ENCODE peak calls at places on chromosomes 16 and 17, in eight cellular contexts. One of them, this sample, is unnamed.

GRCh38 chr16:54400261-54400660 is 113.7 kb upstream of the IRX3 start:
- DNase-seq in heart right ventricle: no peak
- DNase-seq in NCI-H1417: no peak
- DNase-seq in non-pigmented ciliary epithelial cell: no peak
- DNase-seq in stimulated activated CD4-positive, alpha-beta T cell treated with anti-CD3 and anti-CD28 coated beads, Interleukin-2, amount 100 ng/mL, for 48 hours: no peak
- DNase-seq in HEK293T: no peak
- DNase-seq in dorsolateral prefrontal cortex: no peak
- DNase-seq in Right ventricle myocardium inferior: no peak
- DNase-seq in this sample: no peak

GRCh38 chr16:66976746-66977145 is 11.6 kb upstream of the CES4A start:
- DNase-seq in heart right ventricle: no peak
- DNase-seq in HEK293T: no peak
- DNase-seq in dorsolateral prefrontal cortex: no peak
- DNase-seq in non-pigmented ciliary epithelial cell: no peak
- DNase-seq in Right ventricle myocardium inferior: no peak
- DNase-seq in stimulated activated CD4-positive, alpha-beta T cell treated with anti-CD3 and anti-CD28 coated beads, Interleukin-2, amount 100 ng/mL, for 48 hours: no peak
- DNase-seq in NCI-H1417: peak
- DNase-seq in this sample: no peak

GRCh38 chr16:59192551-59193199 is 458.6 kb upstream of the GOT2 start:
- DNase-seq in dorsolateral prefrontal cortex: no peak
- DNase-seq in Right ventricle myocardium inferior: no peak
- DNase-seq in NCI-H1417: no peak
- DNase-seq in HEK293T: peak
- DNase-seq in heart right ventricle: no peak
- DNase-seq in non-pigmented ciliary epithelial cell: no peak
- DNase-seq in stimulated activated CD4-positive, alpha-beta T cell treated with anti-CD3 and anti-CD28 coated beads, Interleukin-2, amount 100 ng/mL, for 48 hours: peak
- DNase-seq in this sample: no peak

GRCh38 chr17:8832711-8833352 is 33.7 kb upstream of the MFSD6L start:
- DNase-seq in dorsolateral prefrontal cortex: no peak
- DNase-seq in Right ventricle myocardium inferior: no peak
- DNase-seq in stimulated activated CD4-positive, alpha-beta T cell treated with anti-CD3 and anti-CD28 coated beads, Interleukin-2, amount 100 ng/mL, for 48 hours: peak
- DNase-seq in non-pigmented ciliary epithelial cell: no peak
- DNase-seq in heart right ventricle: peak
- DNase-seq in HEK293T: peak
- DNase-seq in NCI-H1417: no peak
- DNase-seq in this sample: no peak

GRCh38 chr16:10016761-10017160 is 165.5 kb downstream of the GRIN2A start:
- DNase-seq in non-pigmented ciliary epithelial cell: no peak
- DNase-seq in HEK293T: no peak
- DNase-seq in heart right ventricle: no peak
- DNase-seq in stimulated activated CD4-positive, alpha-beta T cell treated with anti-CD3 and anti-CD28 coated beads, Interleukin-2, amount 100 ng/mL, for 48 hours: no peak
- DNase-seq in NCI-H1417: peak
- DNase-seq in dorsolateral prefrontal cortex: no peak
- DNase-seq in Right ventricle myocardium inferior: no peak
- DNase-seq in this sample: no peak

GRCh38 chr17:10754109-10754508 is 24.3 kb upstream of the TMEM220 start:
- DNase-seq in non-pigmented ciliary epithelial cell: no peak
- DNase-seq in heart right ventricle: peak
- DNase-seq in dorsolateral prefrontal cortex: no peak
- DNase-seq in stimulated activated CD4-positive, alpha-beta T cell treated with anti-CD3 and anti-CD28 coated beads, Interleukin-2, amount 100 ng/mL, for 48 hours: no peak
- DNase-seq in HEK293T: peak
- DNase-seq in NCI-H1417: no peak
- DNase-seq in Right ventricle myocardium inferior: no peak
- DNase-seq in this sample: no peak

GRCh38 chr16:12021578-12022265 is 45.2 kb downstream of the SNX29 start:
- DNase-seq in stimulated activated CD4-positive, alpha-beta T cell treated with anti-CD3 and anti-CD28 coated beads, Interleukin-2, amount 100 ng/mL, for 48 hours: no peak
- DNase-seq in non-pigmented ciliary epithelial cell: no peak
- DNase-seq in dorsolateral prefrontal cortex: no peak
- DNase-seq in heart right ventricle: no peak
- DNase-seq in Right ventricle myocardium inferior: no peak
- DNase-seq in HEK293T: no peak
- DNase-seq in NCI-H1417: no peak
- DNase-seq in this sample: no peak

GRCh38 chr16:71383054-71383773 is 24.7 kb downstream of the CALB2 start:
- DNase-seq in stimulated activated CD4-positive, alpha-beta T cell treated with anti-CD3 and anti-CD28 coated beads, Interleukin-2, amount 100 ng/mL, for 48 hours: no peak
- DNase-seq in dorsolateral prefrontal cortex: no peak
- DNase-seq in HEK293T: no peak
- DNase-seq in non-pigmented ciliary epithelial cell: no peak
- DNase-seq in Right ventricle myocardium inferior: no peak
- DNase-seq in NCI-H1417: no peak
- DNase-seq in heart right ventricle: no peak
- DNase-seq in this sample: no peak

GRCh38 chr16:49487746-49488145 is 114.1 kb downstream of the C16orf78 start:
- DNase-seq in dorsolateral prefrontal cortex: no peak
- DNase-seq in HEK293T: no peak
- DNase-seq in NCI-H1417: no peak
- DNase-seq in heart right ventricle: no peak
- DNase-seq in Right ventricle myocardium inferior: no peak
- DNase-seq in stimulated activated CD4-positive, alpha-beta T cell treated with anti-CD3 and anti-CD28 coated beads, Interleukin-2, amount 100 ng/mL, for 48 hours: no peak
- DNase-seq in non-pigmented ciliary epithelial cell: no peak
- DNase-seq in this sample: no peak

GRCh38 chr16:4388275-4389021 is 16.8 kb downstream of the VASN start:
- DNase-seq in HEK293T: no peak
- DNase-seq in NCI-H1417: no peak
- DNase-seq in stimulated activated CD4-positive, alpha-beta T cell treated with anti-CD3 and anti-CD28 coated beads, Interleukin-2, amount 100 ng/mL, for 48 hours: no peak
- DNase-seq in non-pigmented ciliary epithelial cell: no peak
- DNase-seq in Right ventricle myocardium inferior: peak
- DNase-seq in dorsolateral prefrontal cortex: no peak
- DNase-seq in heart right ventricle: peak
- DNase-seq in this sample: no peak

GRCh38 chr16:67461600-67462278 is 19.2 kb downstream of the ATP6V0D1 start:
- DNase-seq in HEK293T: no peak
- DNase-seq in non-pigmented ciliary epithelial cell: no peak
- DNase-seq in Right ventricle myocardium inferior: peak
- DNase-seq in NCI-H1417: no peak
- DNase-seq in heart right ventricle: no peak
- DNase-seq in stimulated activated CD4-positive, alpha-beta T cell treated with anti-CD3 and anti-CD28 coated beads, Interleukin-2, amount 100 ng/mL, for 48 hours: no peak
- DNase-seq in dorsolateral prefrontal cortex: no peak
- DNase-seq in this sample: no peak

GRCh38 chr17:46878055-46878454 is 26.7 kb downstream of the WNT9B start:
- DNase-seq in non-pigmented ciliary epithelial cell: no peak
- DNase-seq in HEK293T: no peak
- DNase-seq in stimulated activated CD4-positive, alpha-beta T cell treated with anti-CD3 and anti-CD28 coated beads, Interleukin-2, amount 100 ng/mL, for 48 hours: no peak
- DNase-seq in NCI-H1417: no peak
- DNase-seq in Right ventricle myocardium inferior: no peak
- DNase-seq in dorsolateral prefrontal cortex: peak
- DNase-seq in heart right ventricle: peak
- DNase-seq in this sample: no peak

GRCh38 chr16:86118467-86119307 is 219.7 kb downstream of the IRF8 start:
- DNase-seq in heart right ventricle: no peak
- DNase-seq in Right ventricle myocardium inferior: no peak
- DNase-seq in stimulated activated CD4-positive, alpha-beta T cell treated with anti-CD3 and anti-CD28 coated beads, Interleukin-2, amount 100 ng/mL, for 48 hours: no peak
- DNase-seq in NCI-H1417: no peak
- DNase-seq in non-pigmented ciliary epithelial cell: no peak
- DNase-seq in dorsolateral prefrontal cortex: no peak
- DNase-seq in HEK293T: no peak
- DNase-seq in this sample: no peak

This sample was measured in GM04503.